ENCODE peak calls at places on chromosomes 6 and 20, in seven cellular contexts. U is stimulated activated CD4-positive, alpha-beta T cell treated with anti-CD3 and anti-CD28 coated beads, Interleukin-1b, Interleukin-23, amount 100 ng/mL, for 1 hour; C is AG04450; J is globus pallidus; Q is naive B cell; G is COR-L47; O is MM.1S. B is an unnamed sample.

GRCh38 chr6:44076366-44077200 is 50.7 kb downstream of the MRPL14 start:
- DNase-seq in G (no peak), O (no peak), Q (no peak), U (no peak), J (peak), C (no peak), B (no peak)

GRCh38 chr20:35145141-35145564 is 2.0 kb downstream of the EDEM2 start:
- DNase-seq in U (no peak), Q (no peak), G (peak), C (peak), J (peak), O (peak), B (peak)

GRCh38 chr6:7051780-7052440 is 55.9 kb upstream of the RREB1 start:
- DNase-seq in Q (peak), C (no peak), G (peak), J (peak), U (no peak), O (no peak), B (no peak)

GRCh38 chr6:43644940-43645612 is at the start of gene RSPH9:
- DNase-seq in O (peak), Q (peak), G (no peak), U (no peak), J (no peak), C (no peak), B (peak)

GRCh38 chr20:35731469-35731788 is 10.6 kb downstream of the RBM39 start:
- DNase-seq in G (no peak), U (no peak), O (no peak), Q (no peak), C (no peak), J (no peak), B (no peak)

GRCh38 chr6:69581576-69581975 is 215.2 kb downstream of the LMBRD1 start:
- DNase-seq in U (no peak), C (no peak), J (no peak), O (no peak), Q (no peak), G (no peak), B (no peak)

GRCh38 chr6:135180458-135181332 is at the start of gene MYB:
- DNase-seq in O (peak), Q (peak), J (peak), C (no peak), U (peak), G (peak), B (peak)

GRCh38 chr6:97674802-97675201 is 391.8 kb upstream of the MMS22L start:
- DNase-seq in C (peak), O (no peak), J (no peak), G (no peak), U (no peak), Q (no peak), B (no peak)

GRCh38 chr20:57762531-57763234 is 52.9 kb upstream of the PMEPA1 start:
- DNase-seq in O (no peak), C (no peak), Q (no peak), G (no peak), J (no peak), U (no peak), B (no peak)

GRCh38 chr20:57612916-57613315 is 7.3 kb downstream of the ZBP1 start:
- DNase-seq in C (no peak), J (no peak), G (no peak), O (no peak), U (no peak), Q (no peak), B (no peak)

GRCh38 chr6:16836186-16836981 is 75.1 kb upstream of the ATXN1 start:
- DNase-seq in U (no peak), Q (no peak), G (no peak), O (peak), C (no peak), J (no peak), B (no peak)

GRCh38 chr6:149433901-149434300 is 33.8 kb downstream of the SUMO4 start:
- DNase-seq in U (no peak), Q (no peak), J (no peak), C (no peak), G (no peak), O (no peak), B (no peak)

B was measured in NCI-H2227 treated with DMSO at 0.1 percent for 48 hours.